ENCODE peak calls at places on chromosome 10, in five cellular contexts. One of them, this sample, is unnamed.

GRCh38 chr10:97048649-97049427 is 136.9 kb downstream of the SLIT1 start:
- DNase-seq in neuronal stem cell: no peak
- DNase-seq in H9: no peak
- DNase-seq in IMR-90: no peak
- DNase-seq in mesendoderm: no peak
- DNase-seq in this sample: no peak

GRCh38 chr10:30068482-30069223 is 9.3 kb upstream of the JCAD start:
- DNase-seq in H9: no peak
- DNase-seq in neuronal stem cell: no peak
- DNase-seq in mesendoderm: peak
- DNase-seq in IMR-90: no peak
- DNase-seq in this sample: peak

GRCh38 chr10:42732266-42732665 is 50.3 kb upstream of the BMS1 start:
- DNase-seq in mesendoderm: no peak
- DNase-seq in H9: no peak
- DNase-seq in neuronal stem cell: no peak
- DNase-seq in IMR-90: no peak
- DNase-seq in this sample: no peak

GRCh38 chr10:22615819-22616499 is 98.4 kb downstream of the PIP4K2A start:
- DNase-seq in mesendoderm: no peak
- DNase-seq in neuronal stem cell: no peak
- DNase-seq in IMR-90: no peak
- DNase-seq in H9: no peak
- DNase-seq in this sample: peak

GRCh38 chr10:49136525-49136924 is 2.7 kb upstream of the FAM170B start:
- DNase-seq in mesendoderm: no peak
- DNase-seq in neuronal stem cell: no peak
- DNase-seq in H9: no peak
- DNase-seq in IMR-90: no peak
- DNase-seq in this sample: no peak

GRCh38 chr10:3623746-3624145 is 161.3 kb downstream of the KLF6 start:
- DNase-seq in IMR-90: peak
- DNase-seq in mesendoderm: peak
- DNase-seq in H9: no peak
- DNase-seq in neuronal stem cell: no peak
- DNase-seq in this sample: peak

GRCh38 chr10:112953075-112953501 is 3.0 kb downstream of the TCF7L2 start:
- DNase-seq in mesendoderm: peak
- DNase-seq in neuronal stem cell: no peak
- DNase-seq in IMR-90: peak
- DNase-seq in H9: no peak
- DNase-seq in this sample: peak

GRCh38 chr10:3538850-3539531 is 246.0 kb downstream of the KLF6 start:
- DNase-seq in H9: no peak
- DNase-seq in neuronal stem cell: peak
- DNase-seq in mesendoderm: peak
- DNase-seq in IMR-90: peak
- DNase-seq in this sample: peak

GRCh38 chr10:75430000-75430763 is 1.2 kb upstream of the LRMDA start:
- DNase-seq in mesendoderm: peak
- DNase-seq in neuronal stem cell: peak
- DNase-seq in IMR-90: no peak
- DNase-seq in H9: no peak
- DNase-seq in this sample: peak

GRCh38 chr10:10223129-10223528 is 794.5 kb upstream of the CELF2 start:
- DNase-seq in IMR-90: no peak
- DNase-seq in neuronal stem cell: no peak
- DNase-seq in H9: no peak
- DNase-seq in mesendoderm: no peak
- DNase-seq in this sample: no peak

GRCh38 chr10:16987129-16987670 is 142.4 kb downstream of the CUBN start:
- DNase-seq in mesendoderm: no peak
- DNase-seq in IMR-90: peak
- DNase-seq in neuronal stem cell: no peak
- DNase-seq in H9: no peak
- DNase-seq in this sample: peak

GRCh38 chr10:78292987-78293865 is 259.6 kb downstream of the RPS24 start:
- DNase-seq in neuronal stem cell: peak
- DNase-seq in H9: peak
- DNase-seq in mesendoderm: peak
- DNase-seq in IMR-90: peak
- DNase-seq in this sample: no peak

GRCh38 chr10:91340613-91341362 is 69.4 kb upstream of the HECTD2 start:
- DNase-seq in neuronal stem cell: no peak
- DNase-seq in H9: no peak
- DNase-seq in mesendoderm: no peak
- DNase-seq in IMR-90: peak
- DNase-seq in this sample: peak

GRCh38 chr10:101675115-101675514 is 19.9 kb downstream of the FBXW4 start:
- DNase-seq in IMR-90: no peak
- DNase-seq in neuronal stem cell: no peak
- DNase-seq in mesendoderm: no peak
- DNase-seq in H9: no peak
- DNase-seq in this sample: no peak

GRCh38 chr10:87700031-87700796 is 40.5 kb downstream of the PAPSS2 start:
- DNase-seq in IMR-90: peak
- DNase-seq in mesendoderm: no peak
- DNase-seq in H9: no peak
- DNase-seq in neuronal stem cell: no peak
- DNase-seq in this sample: no peak

GRCh38 chr10:78354101-78354500 is 320.4 kb downstream of the RPS24 start:
- DNase-seq in neuronal stem cell: no peak
- DNase-seq in IMR-90: no peak
- DNase-seq in mesendoderm: no peak
- DNase-seq in H9: no peak
- DNase-seq in this sample: no peak

GRCh38 chr10:131757285-131758058 is 143.3 kb upstream of the PPP2R2D start:
- DNase-seq in mesendoderm: no peak
- DNase-seq in IMR-90: no peak
- DNase-seq in neuronal stem cell: no peak
- DNase-seq in H9: no peak
- DNase-seq in this sample: no peak

GRCh38 chr10:119525116-119525515 is 17.4 kb downstream of the RGS10 start:
- DNase-seq in H9: no peak
- DNase-seq in mesendoderm: no peak
- DNase-seq in neuronal stem cell: no peak
- DNase-seq in IMR-90: no peak
- DNase-seq in this sample: peak

GRCh38 chr10:102752934-102753664 is 9.4 kb downstream of the WBP1L start:
- DNase-seq in mesendoderm: peak
- DNase-seq in IMR-90: peak
- DNase-seq in H9: peak
- DNase-seq in neuronal stem cell: no peak
- DNase-seq in this sample: peak

GRCh38 chr10:69057951-69058297 is 30.0 kb upstream of the SRGN start:
- DNase-seq in neuronal stem cell: no peak
- DNase-seq in H9: no peak
- DNase-seq in IMR-90: peak
- DNase-seq in mesendoderm: no peak
- DNase-seq in this sample: no peak

GRCh38 chr10:43120948-43121290 is 17.3 kb upstream of the CSGALNACT2 start:
- DNase-seq in mesendoderm: no peak
- DNase-seq in H9: no peak
- DNase-seq in neuronal stem cell: no peak
- DNase-seq in IMR-90: peak
- DNase-seq in this sample: peak

GRCh38 chr10:113739577-113739976 is 11.9 kb upstream of the PLEKHS1 start:
- DNase-seq in neuronal stem cell: no peak
- DNase-seq in IMR-90: no peak
- DNase-seq in mesendoderm: no peak
- DNase-seq in H9: no peak
- DNase-seq in this sample: no peak

GRCh38 chr10:123160311-123160980 is 6.2 kb downstream of the BUB3 start:
- DNase-seq in IMR-90: no peak
- DNase-seq in neuronal stem cell: no peak
- DNase-seq in H9: no peak
- DNase-seq in mesendoderm: no peak
- DNase-seq in this sample: no peak

GRCh38 chr10:132677096-132677904 is 108.6 kb downstream of the NKX6-2 start:
- DNase-seq in mesendoderm: no peak
- DNase-seq in IMR-90: no peak
- DNase-seq in H9: peak
- DNase-seq in neuronal stem cell: no peak
- DNase-seq in this sample: no peak

GRCh38 chr10:11162828-11163599 is 145.3 kb downstream of the CELF2 start:
- DNase-seq in H9: no peak
- DNase-seq in neuronal stem cell: no peak
- DNase-seq in mesendoderm: no peak
- DNase-seq in IMR-90: no peak
- DNase-seq in this sample: no peak

GRCh38 chr10:3470191-3470590 is 297.6 kb upstream of the PITRM1 start:
- DNase-seq in IMR-90: no peak
- DNase-seq in mesendoderm: no peak
- DNase-seq in H9: no peak
- DNase-seq in neuronal stem cell: no peak
- DNase-seq in this sample: no peak

GRCh38 chr10:103936022-103936421 is 18.0 kb upstream of the STN1 start:
- DNase-seq in H9: no peak
- DNase-seq in neuronal stem cell: no peak
- DNase-seq in mesendoderm: no peak
- DNase-seq in IMR-90: no peak
- DNase-seq in this sample: no peak

GRCh38 chr10:30748152-30748845 is 118.7 kb upstream of the LYZL2 start:
- DNase-seq in mesendoderm: no peak
- DNase-seq in H9: no peak
- DNase-seq in neuronal stem cell: no peak
- DNase-seq in IMR-90: no peak
- DNase-seq in this sample: peak

GRCh38 chr10:1903982-1904381 is 166.7 kb upstream of the ADARB2 start:
- DNase-seq in H9: no peak
- DNase-seq in IMR-90: no peak
- DNase-seq in neuronal stem cell: no peak
- DNase-seq in mesendoderm: no peak
- DNase-seq in this sample: no peak
- H3K23ac ChIP-seq in H9: no peak
- H3K23ac ChIP-seq in IMR-90: no peak
- H3K23ac ChIP-seq in neuronal stem cell: no peak
- H3K23ac ChIP-seq in mesendoderm: no peak
- H3K23ac ChIP-seq in this sample: no peak

GRCh38 chr10:66834802-66835201 is 91.0 kb upstream of the LRRTM3 start:
- DNase-seq in mesendoderm: no peak
- DNase-seq in H9: no peak
- DNase-seq in neuronal stem cell: no peak
- DNase-seq in IMR-90: no peak
- DNase-seq in this sample: no peak
- H3K23ac ChIP-seq in mesendoderm: no peak
- H3K23ac ChIP-seq in H9: no peak
- H3K23ac ChIP-seq in neuronal stem cell: no peak
- H3K23ac ChIP-seq in IMR-90: no peak
- H3K23ac ChIP-seq in this sample: no peak

GRCh38 chr10:62056660-62057059 is 155.2 kb downstream of the ARID5B start:
- DNase-seq in mesendoderm: no peak
- DNase-seq in IMR-90: no peak
- DNase-seq in neuronal stem cell: no peak
- DNase-seq in H9: no peak
- DNase-seq in this sample: peak
- H3K23ac ChIP-seq in mesendoderm: no peak
- H3K23ac ChIP-seq in IMR-90: peak
- H3K23ac ChIP-seq in neuronal stem cell: no peak
- H3K23ac ChIP-seq in H9: no peak
- H3K23ac ChIP-seq in this sample: no peak

GRCh38 chr10:80453392-80453714 is 757 bp upstream of the TSPAN14 start:
- DNase-seq in IMR-90: no peak
- DNase-seq in mesendoderm: no peak
- DNase-seq in neuronal stem cell: no peak
- DNase-seq in H9: peak
- DNase-seq in this sample: no peak

GRCh38 chr10:80454526-80455460 is 683 bp downstream of the TSPAN14 start:
- DNase-seq in H9: peak
- DNase-seq in mesendoderm: peak
- DNase-seq in neuronal stem cell: no peak
- DNase-seq in IMR-90: no peak
- DNase-seq in this sample: peak

GRCh38 chr10:80453715-80454525 is at the start of gene TSPAN14:
- DNase-seq in H9: peak
- DNase-seq in mesendoderm: peak
- DNase-seq in IMR-90: peak
- DNase-seq in neuronal stem cell: peak
- DNase-seq in this sample: peak

GRCh38 chr10:80457554-80458262 is 3.6 kb downstream of the TSPAN14 start:
- DNase-seq in mesendoderm: peak
- DNase-seq in H9: peak
- DNase-seq in neuronal stem cell: no peak
- DNase-seq in IMR-90: no peak
- DNase-seq in this sample: no peak

GRCh38 chr10:80455461-80456345 is 1.6 kb downstream of the TSPAN14 start:
- DNase-seq in mesendoderm: no peak
- DNase-seq in neuronal stem cell: no peak
- DNase-seq in IMR-90: no peak
- DNase-seq in H9: no peak
- DNase-seq in this sample: no peak
- H3K23ac ChIP-seq in mesendoderm: peak
- H3K23ac ChIP-seq in neuronal stem cell: peak
- H3K23ac ChIP-seq in IMR-90: peak
- H3K23ac ChIP-seq in H9: no peak
- H3K23ac ChIP-seq in this sample: no peak

DNA sequence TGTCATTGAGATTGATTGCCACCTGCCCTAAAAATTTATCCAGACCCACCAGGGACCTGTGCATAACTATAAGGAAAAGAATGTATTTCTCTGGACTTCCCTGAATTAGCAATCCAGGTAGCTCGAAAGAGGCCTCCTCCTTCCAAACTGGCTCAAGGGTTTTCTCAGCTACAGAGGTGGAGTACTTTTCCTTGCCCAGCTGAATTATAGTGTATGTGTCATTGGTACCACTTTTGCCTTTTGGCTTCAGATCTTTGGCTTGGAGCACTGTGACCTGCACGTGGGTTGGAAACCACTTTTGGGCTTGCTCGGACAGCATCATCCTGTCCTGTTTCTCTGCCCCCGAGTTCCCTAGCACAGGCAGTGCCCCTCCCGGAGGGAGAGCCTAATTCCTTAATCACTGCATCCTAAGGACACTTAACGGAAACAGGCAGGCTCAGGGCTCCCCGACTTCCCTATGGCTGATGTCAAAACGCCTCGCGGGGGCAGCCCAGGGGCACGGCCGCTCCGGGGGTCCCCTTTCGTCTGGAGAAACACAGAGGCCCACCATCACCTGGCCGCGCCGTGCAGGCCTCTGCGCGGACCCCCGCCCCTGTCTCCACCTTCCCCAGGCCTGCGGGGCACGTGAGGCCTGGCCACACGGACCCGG is 775 bp downstream of the RAB11FIP2 start:
- DNase-seq in neuronal stem cell: no peak
- DNase-seq in H9: no peak
- DNase-seq in IMR-90: peak
- DNase-seq in mesendoderm: peak
- DNase-seq in this sample: peak
- H3K23ac ChIP-seq in neuronal stem cell: no peak
- H3K23ac ChIP-seq in H9: no peak
- H3K23ac ChIP-seq in IMR-90: peak
- H3K23ac ChIP-seq in mesendoderm: no peak
- H3K23ac ChIP-seq in this sample: no peak